ENCODE peak calls at places on chromosomes 2 and 18, in nine cellular contexts. H is mesendoderm, C is NCI-H1105, N is fibroblast of lung, Z is IMR-90, R is AG08395, E is lung, U is GOT3, L is cardiac fibroblast. B is an unnamed sample.

GRCh38 chr2:26687328-26687727 is 5.2 kb upstream of the KCNK3 start:
- DNase-seq in L (no peak), U (no peak), Z (no peak), E (no peak), R (no peak), N (no peak), C (peak), H (no peak), B (peak)

GRCh38 chr2:29810956-29811355 is 110.4 kb downstream of the ALK start:
- DNase-seq in L (no peak), C (no peak), E (no peak), R (no peak), Z (no peak), N (no peak), H (peak), U (no peak), B (no peak)

GRCh38 chr2:16079637-16080036 is 139.3 kb downstream of the MYCN start:
- DNase-seq in Z (no peak), N (no peak), U (no peak), E (no peak), L (no peak), R (no peak), C (no peak), H (peak), B (no peak)

GRCh38 chr18:68992719-68993482 is 195.0 kb downstream of the CCDC102B start:
- DNase-seq in R (no peak), Z (no peak), L (no peak), C (no peak), H (peak), U (no peak), N (no peak), E (no peak), B (peak)

GRCh38 chr18:79799619-79800352 is 2.0 kb downstream of the KCNG2 start:
- DNase-seq in E (no peak), Z (no peak), R (no peak), N (no peak), H (no peak), U (no peak), C (no peak), L (peak), B (no peak)

GRCh38 chr2:3461781-3462492 is 57.4 kb downstream of the ADI1 start:
- DNase-seq in U (no peak), E (no peak), H (peak), Z (peak), C (peak), L (peak), N (peak), R (peak), B (peak)

GRCh38 chr2:232632904-232633412 is 446 bp upstream of the EFHD1 start:
- DNase-seq in R (no peak), Z (no peak), N (peak), H (peak), E (no peak), U (no peak), L (no peak), C (no peak), B (no peak)

GRCh38 chr2:135742307-135742838 is 718 bp downstream of the UBXN4 start:
- DNase-seq in Z (peak), L (peak), E (peak), U (peak), H (peak), C (peak), R (peak), N (peak), B (peak)

GRCh38 chr18:48600746-48601090 is 61.9 kb downstream of the CTIF start:
- DNase-seq in E (no peak), U (no peak), C (no peak), Z (peak), L (peak), H (peak), R (peak), N (no peak), B (no peak)

GRCh38 chr2:200765139-200765951 is 46.4 kb upstream of the BZW1 start:
- DNase-seq in L (peak), Z (peak), E (no peak), U (peak), C (no peak), H (no peak), N (peak), R (peak), B (no peak)

B was measured in SHP77.